ENCODE peak calls at places on chromosomes 5 and 9, in five cellular contexts. J, L, Z, M and F are unnamed samples.

GRCh38 chr9:1125741-1126140 is 75.6 kb downstream of the DMRT2 start:
- DNase-seq in M (no peak), Z (no peak), J (no peak), L (no peak), F (no peak)

GRCh38 chr5:53381-54174 is 38.4 kb upstream of the PLEKHG4B start:
- DNase-seq in L (peak), Z (peak), M (no peak), J (no peak), F (no peak)

GRCh38 chr5:140113180-140113698 is 670 bp upstream of the PURA start:
- DNase-seq in M (no peak), Z (peak), L (peak), J (no peak), F (no peak)

GRCh38 chr5:89034588-89034987 is 151.6 kb upstream of the MEF2C start:
- DNase-seq in L (no peak), J (no peak), Z (no peak), M (no peak), F (no peak)

GRCh38 chr5:94832685-94833084 is 214.2 kb downstream of the SLF1 start:
- DNase-seq in L (no peak), M (no peak), J (no peak), Z (no peak), F (no peak)

GRCh38 chr5:33299621-33300208 is 141.1 kb upstream of the TARS1 start:
- DNase-seq in J (peak), L (no peak), M (peak), Z (no peak), F (peak)

GRCh38 chr5:134142806-134143205 is 28.3 kb downstream of the TCF7 start:
- DNase-seq in M (no peak), J (no peak), L (peak), Z (no peak), F (no peak)

GRCh38 chr9:31908158-31908890 is 476.1 kb upstream of the ACO1 start:
- DNase-seq in M (no peak), L (no peak), Z (no peak), J (no peak), F (no peak)

GRCh38 chr9:130237763-130238524 is 27.6 kb upstream of the HMCN2 start:
- DNase-seq in M (no peak), Z (no peak), L (no peak), J (no peak), F (no peak)

GRCh38 chr5:122192883-122193496 is 63.6 kb downstream of the ZNF474 start:
- DNase-seq in Z (no peak), L (no peak), M (peak), J (peak), F (no peak)

GRCh38 chr5:172505403-172505759 is 51.1 kb upstream of the SH3PXD2B start:
- DNase-seq in J (no peak), M (no peak), L (no peak), Z (no peak), F (no peak)

GRCh38 chr5:132674671-132675506 is 1.1 kb downstream of the IL4 start:
- DNase-seq in M (no peak), Z (no peak), J (no peak), L (no peak), F (peak)

GRCh38 chr9:128231638-128232568 is 28.7 kb downstream of the DNM1 start:
- DNase-seq in L (no peak), J (no peak), M (no peak), Z (peak), F (no peak)

GRCh38 chr9:6896562-6896961 is 138.8 kb downstream of the KDM4C start:
- DNase-seq in Z (no peak), J (no peak), L (no peak), M (no peak), F (no peak)

GRCh38 chr5:151024440-151024839 is 4.0 kb downstream of the GPX3 start:
- DNase-seq in L (no peak), J (no peak), Z (no peak), M (no peak), F (no peak)

GRCh38 chr5:5665225-5666075 is 243.0 kb downstream of the ICE1 start:
- DNase-seq in J (no peak), Z (no peak), M (no peak), L (no peak), F (no peak)

GRCh38 chr9:132412089-132412488 is 2.1 kb downstream of the CFAP77 start:
- DNase-seq in J (no peak), L (no peak), Z (no peak), M (no peak), F (no peak)

GRCh38 chr5:9108156-9108555 is 437.7 kb downstream of the SEMA5A start:
- DNase-seq in Z (no peak), J (no peak), M (no peak), L (no peak), F (peak)

GRCh38 chr5:40834849-40835787 is at the start of gene RPL37:
- DNase-seq in J (peak), L (peak), Z (peak), M (peak), F (peak)

GRCh38 chr5:122054266-122054665 is 23.8 kb downstream of the LOX start:
- DNase-seq in M (no peak), J (no peak), Z (no peak), L (no peak), F (no peak)